ENCODE peak calls at places on chromosome 4, in four cellular contexts. F is H1, W is SK-N-MC, Z is transverse colon. O is an unnamed sample.
A peak's percentile ranks its signal among the peaks of the same experiment; 100 is the strongest.

GRCh38 chr4:48854982-48855381 is 24.1 kb downstream of the OCIAD1 start:
- DNase-seq in F (no peak), W (no peak), Z (no peak), O (no peak)

GRCh38 chr4:42474406-42474805 is 77.1 kb downstream of the SHISA3 start:
- DNase-seq in F (no peak), W (no peak), Z (no peak), O (no peak)

GRCh38 chr4:122798101-122798500 is 28.5 kb upstream of the FGF2 start:
- DNase-seq in F (no peak), W (peak; percentile 35), Z (no peak), O (no peak)

GRCh38 chr4:2448589-2448988 is 20.3 kb upstream of the RNF4 start:
- DNase-seq in F (no peak), W (no peak), Z (no peak), O (no peak)

GRCh38 chr4:41575665-41576064 is 37.7 kb downstream of the LIMCH1 start:
- DNase-seq in F (no peak), W (no peak), Z (no peak), O (no peak)

GRCh38 chr4:11585506-11585905 is 156.8 kb upstream of the HS3ST1 start:
- DNase-seq in F (no peak), W (no peak), Z (peak; percentile 27), O (no peak)

GRCh38 chr4:6473264-6474052 is 1.0 kb upstream of the PPP2R2C start:
- DNase-seq in F (no peak), W (no peak), Z (no peak), O (peak; percentile 67)

GRCh38 chr4:180618396-180618795 is 1624.8 kb upstream of the TENM3 start:
- DNase-seq in F (no peak), W (no peak), Z (no peak), O (no peak)

GRCh38 chr4:43999669-44000068 is 448.9 kb downstream of the KCTD8 start:
- DNase-seq in F (no peak), W (no peak), Z (no peak), O (no peak)

GRCh38 chr4:1246901-1247810 is 1.8 kb downstream of the CTBP1 start:
- DNase-seq in F (no peak), W (no peak), Z (peak; percentile 26), O (no peak)

GRCh38 chr4:110108960-110109359 is 89.5 kb downstream of the ELOVL6 start:
- DNase-seq in F (no peak), W (no peak), Z (no peak), O (no peak)

GRCh38 chr4:76758996-76759395 is 138.9 kb downstream of the SOWAHB start:
- DNase-seq in F (no peak), W (no peak), Z (no peak), O (no peak)

GRCh38 chr4:56468097-56468422 is 643 bp downstream of the SRP72 start:
- DNase-seq in F (no peak), W (no peak), Z (peak; percentile 50), O (no peak)

GRCh38 chr4:98522603-98523395 is 135.6 kb downstream of the TSPAN5 start:
- DNase-seq in F (no peak), W (no peak), Z (no peak), O (no peak)

GRCh38 chr4:25913056-25913850 is 767 bp upstream of the SMIM20 start:
- DNase-seq in F (no peak), W (no peak), Z (peak; percentile 67), O (no peak)

GRCh38 chr4:127364911-127365310 is 267.8 kb upstream of the INTU start:
- DNase-seq in F (no peak), W (no peak), Z (no peak), O (no peak)

GRCh38 chr4:184728858-184729257 is 5.0 kb downstream of the CENPU start:
- DNase-seq in F (no peak), W (no peak), Z (no peak), O (no peak)

GRCh38 chr4:48710446-48711209 is 69.5 kb downstream of the FRYL start:
- DNase-seq in F (no peak), W (no peak), Z (no peak), O (no peak)

GRCh38 chr4:72473434-72473900 is 95.6 kb downstream of the ADAMTS3 start:
- DNase-seq in F (no peak), W (no peak), Z (no peak), O (no peak)

GRCh38 chr4:48194986-48195773 is 61.1 kb upstream of the TXK start:
- DNase-seq in F (no peak), W (no peak), Z (no peak), O (no peak)

GRCh38 chr4:94410678-94411206 is 41.0 kb upstream of the PDLIM5 start:
- DNase-seq in F (no peak), W (peak; percentile 67), Z (peak; percentile 10), O (no peak)
- TF ChIP-seq POLR2AphosphoS5 in F (no peak), W (no peak), Z (no peak), O (peak; percentile 18)

DNA sequence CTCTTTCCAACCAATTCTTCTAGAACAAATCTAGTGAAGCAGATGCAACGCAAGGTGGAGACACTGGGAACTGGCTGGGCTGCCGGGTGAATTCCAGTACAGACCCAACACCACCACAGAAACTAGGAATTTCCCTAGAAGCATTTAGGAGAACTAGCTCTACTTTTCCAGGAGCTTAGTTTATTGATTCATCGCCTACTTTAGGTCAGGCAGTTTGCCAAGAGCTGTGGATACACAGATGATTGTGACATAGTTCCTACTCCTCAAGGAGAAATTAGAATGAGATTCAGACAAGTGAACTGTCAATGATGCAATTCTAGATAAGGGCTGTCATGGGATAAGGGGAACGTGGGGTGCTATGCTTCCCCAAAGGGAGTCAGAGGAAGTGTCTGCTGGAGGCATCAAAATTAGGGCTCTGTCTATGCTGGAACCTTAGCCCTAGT is 350.0 kb downstream of the CAMK2D start:
- DNase-seq in F (no peak), W (peak; percentile 32), Z (no peak), O (no peak)
- TF ChIP-seq POLR2AphosphoS5 in F (no peak), W (no peak), Z (no peak), O (no peak)

GRCh38 chr4:143667461-143667860 is 33.0 kb downstream of the FREM3 start:
- DNase-seq in F (no peak), W (no peak), Z (no peak), O (no peak)
- TF ChIP-seq POLR2AphosphoS5 in F (no peak), W (no peak), Z (peak; percentile 28), O (no peak)

GRCh38 chr4:145808021-145808650 is 128.2 kb downstream of the C4orf51 start:
- DNase-seq in F (peak; percentile 39), W (peak; percentile 67), Z (no peak), O (no peak)
- TF ChIP-seq POLR2AphosphoS5 in F (no peak), W (no peak), Z (no peak), O (peak; percentile 74)

DNA sequence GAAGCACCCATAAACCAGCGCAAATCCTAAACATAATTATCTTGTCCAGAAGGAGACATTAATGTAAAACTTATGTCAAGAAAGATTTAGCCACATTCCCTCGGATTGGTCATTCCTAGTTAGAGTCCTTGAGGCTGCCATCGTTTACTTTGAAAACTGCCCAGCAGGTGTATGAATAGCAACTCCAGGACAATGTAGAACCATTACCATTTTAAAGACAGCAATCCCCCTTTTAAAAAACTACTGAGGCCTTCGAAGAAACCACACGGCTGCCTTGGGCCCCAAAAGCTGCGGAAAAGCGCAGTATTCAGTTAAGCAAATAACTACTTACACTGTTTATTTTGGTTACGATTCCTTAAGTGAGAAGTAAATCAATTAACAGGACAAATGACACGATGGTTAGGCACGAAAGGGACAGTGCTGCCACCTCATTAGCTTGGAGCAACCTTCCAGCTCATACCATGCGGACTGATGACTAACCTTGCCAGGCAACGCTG is 814 bp upstream of the SGMS2 start:
- DNase-seq in F (peak; percentile 39), W (no peak), Z (no peak), O (no peak)
- TF ChIP-seq POLR2AphosphoS5 in F (no peak), W (no peak), Z (no peak), O (no peak)

O was measured in vagina.